ENCODE peak calls at places on chromosomes 7 and 10, in five cellular contexts. D is HFF-Myc, G is cardiac muscle cell, L is Peyer's patch, I is tibial nerve. H is an unnamed sample.

GRCh38 chr7:123823898-123824753 is 20.8 kb upstream of the HYAL4 start:
- DNase-seq in D (no peak), G (no peak), L (no peak), I (no peak), H (no peak)

GRCh38 chr10:70145666-70146488 is 623 bp downstream of the TYSND1 start:
- DNase-seq in D (peak), G (peak), L (peak), I (peak), H (peak)

GRCh38 chr10:30013684-30014246 is 45.6 kb downstream of the JCAD start:
- DNase-seq in D (no peak), G (peak), L (no peak), I (no peak), H (no peak)

GRCh38 chr10:83023647-83024046 is 1115.7 kb upstream of the GHITM start:
- DNase-seq in D (no peak), G (no peak), L (no peak), I (no peak), H (no peak)

GRCh38 chr7:99120916-99121315 is 23.0 kb downstream of the SMURF1 start:
- DNase-seq in D (no peak), G (no peak), L (no peak), I (no peak), H (no peak)

GRCh38 chr7:124208173-124208572 is 175.3 kb upstream of the TMEM229A start:
- DNase-seq in D (no peak), G (no peak), L (no peak), I (no peak), H (no peak)

GRCh38 chr7:125061776-125062397 is 132.3 kb upstream of the POT1 start:
- DNase-seq in D (no peak), G (peak), L (no peak), I (no peak), H (no peak)

GRCh38 chr10:54614062-54614461 is 187.0 kb downstream of the PCDH15 start:
- DNase-seq in D (no peak), G (no peak), L (no peak), I (no peak), H (no peak)

GRCh38 chr7:20576166-20576660 is 39.3 kb upstream of the ABCB5 start:
- DNase-seq in D (no peak), G (no peak), L (no peak), I (no peak), H (no peak)

GRCh38 chr7:88105231-88105630 is 114.6 kb downstream of the SRI start:
- DNase-seq in D (no peak), G (no peak), L (no peak), I (no peak), H (no peak)

GRCh38 chr7:128027485-128027980 is 3.7 kb downstream of the LRRC4 start:
- DNase-seq in D (no peak), G (no peak), L (no peak), I (no peak), H (no peak)

GRCh38 chr10:116836087-116836486 is 13.2 kb upstream of the ENO4 start:
- DNase-seq in D (no peak), G (no peak), L (no peak), I (no peak), H (no peak)

GRCh38 chr10:29807407-29807806 is 172.6 kb upstream of the SVIL start:
- DNase-seq in D (peak), G (peak), L (no peak), I (no peak), H (no peak)

GRCh38 chr10:69466689-69467088 is 15.4 kb downstream of the TSPAN15 start:
- DNase-seq in D (no peak), G (no peak), L (no peak), I (no peak), H (no peak)

GRCh38 chr10:123855013-123855684 is 36.5 kb downstream of the CPXM2 start:
- DNase-seq in D (no peak), G (no peak), L (no peak), I (no peak), H (no peak)

GRCh38 chr7:155962191-155962967 is 150.1 kb upstream of the SHH start:
- DNase-seq in D (no peak), G (peak), L (peak), I (no peak), H (no peak)

GRCh38 chr10:103665439-103665838 is 171.9 kb downstream of the NEURL1 start:
- DNase-seq in D (no peak), G (no peak), L (peak), I (no peak), H (no peak)

GRCh38 chr7:152553671-152554317 is 118.0 kb upstream of the KMT2C start:
- DNase-seq in D (no peak), G (no peak), L (no peak), I (no peak), H (no peak)

GRCh38 chr10:119199231-119199992 is 8.0 kb upstream of the GRK5 start:
- DNase-seq in D (peak), G (peak), L (peak), I (peak), H (no peak)

GRCh38 chr10:110556993-110557601 is 10.4 kb upstream of the SMC3 start:
- DNase-seq in D (no peak), G (peak), L (no peak), I (peak), H (no peak)

GRCh38 chr10:112203328-112204076 is 19.9 kb upstream of the GPAM start:
- DNase-seq in D (no peak), G (no peak), L (no peak), I (no peak), H (no peak)

GRCh38 chr7:116153050-116153449 is 57.3 kb upstream of the TES start:
- DNase-seq in D (no peak), G (no peak), L (no peak), I (no peak), H (no peak)

GRCh38 chr7:11835260-11835659 is 3.3 kb upstream of the THSD7A start:
- DNase-seq in D (no peak), G (peak), L (no peak), I (no peak), H (no peak)

GRCh38 chr7:70886547-70886946 is 245.4 kb upstream of the GALNT17 start:
- DNase-seq in D (no peak), G (no peak), L (no peak), I (no peak), H (no peak)

GRCh38 chr7:21357146-21358097 is 70.5 kb upstream of the SP4 start:
- DNase-seq in D (no peak), G (no peak), L (no peak), I (no peak), H (no peak)

GRCh38 chr10:72097448-72098300 is 9.3 kb upstream of the SPOCK2 start:
- DNase-seq in D (no peak), G (peak), L (no peak), I (no peak), H (no peak)

GRCh38 chr7:131619336-131620305 is 63.2 kb upstream of the PODXL start:
- DNase-seq in D (no peak), G (no peak), L (no peak), I (no peak), H (no peak)

GRCh38 chr10:1559311-1559710 is 178.0 kb downstream of the ADARB2 start:
- DNase-seq in D (no peak), G (no peak), L (peak), I (no peak), H (peak)

GRCh38 chr10:72087969-72088878 is at the start of gene SPOCK2:
- DNase-seq in D (no peak), G (peak), L (no peak), I (no peak), H (no peak)

GRCh38 chr10:33638401-33638800 is 303.9 kb upstream of the NRP1 start:
- DNase-seq in D (no peak), G (no peak), L (no peak), I (no peak), H (no peak)

GRCh38 chr7:122018032-122018431 is 126.0 kb downstream of the AASS start:
- DNase-seq in D (no peak), G (no peak), L (no peak), I (no peak), H (no peak)

GRCh38 chr7:122010116-122010515 is 133.9 kb downstream of the AASS start:
- DNase-seq in D (no peak), G (no peak), L (no peak), I (no peak), H (no peak)

GRCh38 chr7:122013070-122013469 is 131.0 kb downstream of the AASS start:
- DNase-seq in D (no peak), G (no peak), L (no peak), I (no peak), H (no peak)

DNA sequence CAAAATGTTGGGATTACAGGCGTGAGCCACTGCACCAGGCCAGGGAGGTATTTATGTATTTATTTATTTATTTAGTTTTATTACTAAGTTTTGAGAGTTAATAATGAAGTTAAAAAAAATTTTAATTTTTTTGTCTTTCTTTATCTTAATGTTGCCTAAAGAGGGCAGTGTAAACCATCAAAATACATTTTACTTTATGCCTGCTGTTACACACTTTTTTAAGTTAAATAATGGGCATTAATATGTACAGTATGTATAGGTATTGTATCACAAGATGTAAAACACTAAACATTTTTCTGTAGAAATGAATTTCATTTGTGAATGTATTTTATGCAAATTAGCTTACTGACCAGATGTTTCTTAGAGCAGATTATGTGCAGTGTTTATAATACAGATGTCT is 129.4 kb downstream of the AASS start:
- DNase-seq in D (no peak), G (peak), L (no peak), I (no peak), H (no peak)
- TF ChIP-seq CTCF in D (no peak), G (no peak), L (no peak), I (no peak), H (no peak)

GRCh38 chr7:74275401-74275881 is 13.8 kb upstream of the CLIP2 start:
- DNase-seq in D (no peak), G (no peak), L (no peak), I (no peak), H (no peak)
- TF ChIP-seq CTCF in D (peak), G (peak), L (peak), I (no peak), H (peak)

DNA sequence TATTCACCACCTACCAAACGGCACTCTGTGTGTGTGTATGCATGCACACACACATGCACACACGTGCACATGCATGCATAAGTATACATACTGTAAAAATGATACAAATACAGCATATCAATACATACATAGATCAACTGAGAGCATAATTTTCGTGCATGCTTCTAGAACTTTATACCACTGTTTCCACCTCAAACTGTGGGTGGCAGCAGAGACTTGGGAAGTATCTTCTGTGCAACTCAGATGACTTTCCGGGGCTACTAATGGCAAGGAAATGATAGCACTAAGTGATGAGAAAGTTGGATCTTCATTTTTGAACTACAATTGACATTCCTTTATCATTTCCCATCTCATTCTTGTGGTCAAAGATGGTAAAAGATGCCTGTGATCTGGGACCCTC is 570.7 kb downstream of the REEP3 start:
- DNase-seq in D (no peak), G (peak), L (no peak), I (no peak), H (no peak)
- TF ChIP-seq CTCF in D (no peak), G (peak), L (peak), I (no peak), H (peak)

GRCh38 chr10:11482306-11482705 is 129.1 kb downstream of the USP6NL start:
- DNase-seq in D (no peak), G (no peak), L (no peak), I (no peak), H (no peak)
- TF ChIP-seq CTCF in D (no peak), G (no peak), L (no peak), I (no peak), H (no peak)

DNA sequence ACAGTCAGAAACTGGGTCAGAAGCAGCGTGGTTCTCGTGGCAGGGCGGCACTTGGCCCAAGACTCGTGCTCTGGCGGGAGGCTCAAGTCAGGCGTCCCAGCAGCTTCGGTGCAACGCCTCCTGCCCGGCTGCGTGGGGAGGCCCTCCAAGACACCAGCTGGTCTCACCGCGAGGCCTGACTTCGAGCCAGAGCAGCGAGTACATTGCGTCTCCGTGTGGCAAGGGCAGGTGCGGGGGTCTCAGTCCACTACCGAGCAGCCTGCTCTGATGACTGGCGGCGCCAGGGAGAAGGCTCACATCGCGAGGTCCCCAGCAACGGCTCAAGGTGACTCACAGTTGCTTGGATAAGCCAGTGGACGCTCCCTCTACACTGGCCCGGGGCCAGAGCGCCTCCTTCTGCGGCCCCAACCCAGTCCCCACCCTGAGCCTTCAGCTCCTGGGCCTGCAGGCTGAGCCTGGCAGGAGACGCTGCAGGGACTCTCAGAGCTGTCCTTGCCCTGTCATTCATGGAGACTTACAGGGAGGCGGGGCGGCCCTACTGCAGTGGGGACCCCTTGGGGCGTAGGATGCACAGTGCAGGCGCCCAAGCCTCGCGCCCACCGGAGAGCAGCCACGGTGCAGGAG is 41.9 kb upstream of the PRKAR1B start:
- DNase-seq in D (no peak), G (peak), L (no peak), I (no peak), H (no peak)
- TF ChIP-seq CTCF in D (no peak), G (peak), L (no peak), I (no peak), H (no peak)

GRCh38 chr10:23173549-23174074 is 18.5 kb upstream of the PTF1A start:
- DNase-seq in D (no peak), G (no peak), L (no peak), I (no peak), H (no peak)
- TF ChIP-seq CTCF in D (no peak), G (no peak), L (no peak), I (no peak), H (no peak)

GRCh38 chr7:83478601-83479000 is 170.3 kb downstream of the SEMA3E start:
- DNase-seq in D (no peak), G (no peak), L (no peak), I (no peak), H (no peak)
- TF ChIP-seq CTCF in D (no peak), G (no peak), L (no peak), I (no peak), H (no peak)

H was measured in upper lobe of right lung.